ENCODE peak calls at places on chromosome 20, in nine cellular contexts. I, W, C, P, Q, T, E, X and D are unnamed samples.

GRCh38 chr20:10474606-10475184 is 39.6 kb downstream of the SLX4IP start:
- DNase-seq in I (no peak), W (no peak), C (no peak), P (no peak), Q (peak; percentile 28), T (no peak), E (no peak), X (peak; percentile 77), D (no peak)

GRCh38 chr20:38608188-38608587 is 6.6 kb downstream of the ARHGAP40 start:
- DNase-seq in I (no peak), W (no peak), C (no peak), P (no peak), Q (no peak), T (no peak), E (no peak), X (no peak), D (no peak)

GRCh38 chr20:23782366-23782983 is 31.7 kb upstream of the CST1 start:
- DNase-seq in I (no peak), W (peak; percentile 86), C (peak; percentile 12), P (no peak), Q (peak; percentile 25), T (no peak), E (no peak), X (no peak), D (no peak)

GRCh38 chr20:57818418-57818817 is 108.6 kb upstream of the PMEPA1 start:
- DNase-seq in I (no peak), W (no peak), C (no peak), P (no peak), Q (no peak), T (no peak), E (no peak), X (no peak), D (no peak)

GRCh38 chr20:38680492-38681118 is 43.7 kb upstream of the SLC32A1 start:
- DNase-seq in I (peak; percentile 25), W (peak; percentile 41), C (peak; percentile 50), P (no peak), Q (peak; percentile 39), T (no peak), E (no peak), X (peak; percentile 15), D (no peak)

GRCh38 chr20:689348-689747 is 13.7 kb upstream of the SCRT2 start:
- DNase-seq in I (no peak), W (no peak), C (no peak), P (no peak), Q (no peak), T (no peak), E (no peak), X (no peak), D (no peak)

GRCh38 chr20:52432740-52433139 is 241.2 kb upstream of the ZFP64 start:
- DNase-seq in I (no peak), W (no peak), C (no peak), P (no peak), Q (peak; percentile 4), T (no peak), E (no peak), X (no peak), D (no peak)

GRCh38 chr20:25319241-25320034 is 71.2 kb downstream of the ABHD12 start:
- DNase-seq in I (no peak), W (no peak), C (no peak), P (peak; percentile 6), Q (no peak), T (no peak), E (no peak), X (peak; percentile 41), D (no peak)

GRCh38 chr20:9989066-9989724 is 45.6 kb upstream of the ANKEF1 start:
- DNase-seq in I (no peak), W (no peak), C (no peak), P (no peak), Q (peak; percentile 52), T (no peak), E (no peak), X (no peak), D (no peak)

GRCh38 chr20:805713-806112 is 27.8 kb upstream of the FAM110A start:
- DNase-seq in I (no peak), W (peak; percentile 23), C (no peak), P (no peak), Q (peak; percentile 7), T (no peak), E (peak; percentile 39), X (no peak), D (no peak)

GRCh38 chr20:41052742-41053419 is 24.3 kb downstream of the TOP1 start:
- DNase-seq in I (no peak), W (no peak), C (no peak), P (no peak), Q (peak; percentile 90), T (no peak), E (no peak), X (no peak), D (no peak)

GRCh38 chr20:21020656-21021004 is 85.5 kb downstream of the LINC00237 start:
- DNase-seq in I (no peak), W (no peak), C (no peak), P (peak; percentile 23), Q (peak; percentile 19), T (no peak), E (no peak), X (no peak), D (no peak)

GRCh38 chr20:51698252-51698651 is 69.9 kb downstream of the ATP9A start:
- DNase-seq in I (no peak), W (no peak), C (no peak), P (no peak), Q (no peak), T (no peak), E (no peak), X (no peak), D (no peak)

GRCh38 chr20:9059931-9060330 is 9.0 kb upstream of the PLCB4 start:
- DNase-seq in I (no peak), W (no peak), C (no peak), P (no peak), Q (peak; percentile 46), T (no peak), E (no peak), X (no peak), D (no peak)

GRCh38 chr20:22836877-22837276 is 198.2 kb upstream of the SSTR4 start:
- DNase-seq in I (no peak), W (no peak), C (peak; percentile 74), P (no peak), Q (peak; percentile 7), T (no peak), E (no peak), X (no peak), D (no peak)

GRCh38 chr20:44247676-44248419 is 740 bp downstream of the GDAP1L1 start:
- DNase-seq in I (peak; percentile 13), W (peak; percentile 28), C (peak; percentile 75), P (peak; percentile 19), Q (peak; percentile 21), T (no peak), E (peak; percentile 84), X (no peak), D (no peak)

GRCh38 chr20:24692429-24693190 is 223.2 kb downstream of the SYNDIG1 start:
- DNase-seq in I (no peak), W (no peak), C (no peak), P (no peak), Q (no peak), T (no peak), E (no peak), X (peak; percentile 55), D (no peak)

GRCh38 chr20:7010584-7010983 is 243.1 kb downstream of the BMP2 start:
- DNase-seq in I (no peak), W (no peak), C (no peak), P (no peak), Q (peak; percentile 2), T (no peak), E (no peak), X (no peak), D (no peak)

DNA sequence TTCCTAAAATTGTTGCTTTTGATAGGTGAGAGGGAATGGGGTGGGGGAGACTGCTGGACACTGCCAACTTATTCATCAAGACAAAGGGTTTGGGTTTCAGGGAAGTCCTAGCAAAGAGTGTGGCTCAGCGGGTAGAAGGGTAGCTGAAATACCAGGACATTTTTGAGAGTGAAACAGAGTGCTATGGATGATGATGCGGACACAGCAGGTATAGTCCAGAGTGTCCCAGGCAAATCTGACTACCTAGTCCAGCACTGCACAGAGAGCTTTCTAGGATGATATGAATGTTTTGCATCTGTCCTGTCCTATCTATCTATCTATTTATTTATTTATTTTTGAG is 154.3 kb downstream of the BCAS1 start:
- DNase-seq in I (no peak), W (no peak), C (no peak), P (no peak), Q (no peak), T (no peak), E (no peak), X (no peak), D (no peak)
- H3K4me3 ChIP-seq in I (peak overlapping the region; percentile 79), W (peak overlapping the region; percentile 64), C (no peak overlapping the region), P (no peak overlapping the region), Q (no peak overlapping the region), T (peak overlapping the region; percentile 93), E (no peak overlapping the region), X (peak overlapping the region; percentile 66), D (peak overlapping the region; percentile 89)

DNA sequence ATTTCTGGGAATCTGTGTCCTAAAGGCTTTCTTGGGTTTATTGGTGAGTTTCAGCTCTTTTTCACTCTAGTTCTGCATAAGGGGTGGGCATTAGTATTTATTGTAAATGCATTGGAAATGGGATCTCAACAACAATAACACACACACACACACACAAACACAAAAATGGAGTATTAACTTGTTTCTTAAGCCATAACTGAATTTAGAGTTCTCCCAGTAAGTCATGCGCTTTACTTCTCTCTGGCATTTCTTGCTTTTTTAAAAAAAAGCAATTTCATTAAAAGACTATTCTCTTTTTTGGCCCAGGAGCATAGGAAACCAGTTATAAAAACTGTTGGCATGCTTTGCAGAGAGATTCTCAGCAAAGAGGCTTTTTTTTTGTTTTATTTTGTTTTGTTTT is 128.7 kb downstream of the BCAS1 start:
- DNase-seq in I (no peak), W (no peak), C (no peak), P (no peak), Q (no peak), T (no peak), E (no peak), X (no peak), D (no peak)
- H3K4me3 ChIP-seq in I (no peak overlapping the region), W (no peak overlapping the region), C (no peak overlapping the region), P (no peak overlapping the region), Q (no peak overlapping the region), T (no peak overlapping the region), E (no peak overlapping the region), X (no peak overlapping the region), D (peak overlapping the region; percentile 51)

GRCh38 chr20:53678990-53679596 is 85.5 kb upstream of the ZNF217 start:
- DNase-seq in I (no peak), W (no peak), C (peak; percentile 25), P (no peak), Q (no peak), T (no peak), E (no peak), X (no peak), D (no peak)
- H3K4me3 ChIP-seq in I (no peak overlapping the region), W (no peak overlapping the region), C (no peak overlapping the region), P (no peak overlapping the region), Q (no peak overlapping the region), T (no peak overlapping the region), E (no peak overlapping the region), X (no peak overlapping the region), D (peak overlapping the region; percentile 28)

DNA sequence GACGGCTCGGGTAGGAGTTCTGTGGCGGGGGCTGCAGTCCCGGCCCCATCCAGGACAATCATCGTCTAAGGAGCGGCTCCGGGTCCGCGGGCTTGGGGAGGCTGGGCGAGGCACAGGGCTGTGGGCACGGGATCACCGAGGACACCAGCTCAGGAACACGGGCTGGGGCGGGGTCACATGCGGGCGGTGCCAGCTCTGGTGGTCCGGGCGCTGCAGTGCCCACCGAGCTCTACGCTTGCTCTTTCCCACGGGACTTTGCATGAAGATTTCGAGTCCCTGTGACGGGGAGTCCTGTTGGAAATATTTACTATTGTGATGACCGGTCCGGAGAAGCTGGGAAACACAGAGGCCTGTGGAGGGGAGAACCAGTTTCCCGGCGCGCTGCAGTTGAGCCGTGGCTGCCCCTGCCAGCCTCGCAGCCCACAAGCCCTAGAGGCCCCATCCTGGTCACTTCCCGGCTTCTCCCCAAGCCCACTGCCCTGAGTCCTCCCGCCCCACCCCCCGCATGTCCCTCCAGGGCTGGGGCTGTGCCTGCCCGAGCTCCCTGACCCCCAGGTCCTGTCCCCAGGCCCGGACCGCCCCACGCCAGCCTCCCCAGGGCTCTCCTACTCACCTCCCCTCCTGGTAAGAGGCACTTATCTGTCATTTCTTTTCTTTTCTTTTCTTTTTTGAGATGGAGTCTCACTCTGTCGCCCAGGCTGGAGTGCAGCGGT is 20.7 kb downstream of the SLC17A9 start:
- DNase-seq in I (no peak), W (no peak), C (no peak), P (no peak), Q (no peak), T (no peak), E (no peak), X (no peak), D (no peak)
- H3K4me3 ChIP-seq in I (no peak overlapping the region), W (no peak overlapping the region), C (no peak overlapping the region), P (no peak overlapping the region), Q (no peak overlapping the region), T (no peak overlapping the region), E (peak overlapping the region; percentile 41), X (no peak overlapping the region), D (no peak overlapping the region)